ENCODE peak calls at places on chromosomes 2 and 18, in eight cellular contexts. K, H, Q, O, B, R, P and U are unnamed samples.

GRCh38 chr18:25236736-25237135 is 115.2 kb downstream of the ZNF521 start:
- DNase-seq in O (no peak), P (no peak), B (no peak), H (no peak), R (no peak), K (no peak), Q (no peak), U (no peak)

GRCh38 chr2:29811378-29811777 is 110.0 kb downstream of the ALK start:
- DNase-seq in R (no peak), H (no peak), K (no peak), O (no peak), P (no peak), B (no peak), Q (no peak), U (no peak)

GRCh38 chr2:167928434-167928833 is 319.0 kb downstream of the STK39 start:
- DNase-seq in Q (no peak), O (no peak), B (no peak), H (no peak), P (no peak), R (no peak), K (no peak), U (no peak)

GRCh38 chr18:57655740-57656139 is 34.1 kb upstream of the NARS1 start:
- DNase-seq in B (no peak), Q (no peak), O (no peak), R (no peak), K (no peak), H (no peak), P (no peak), U (no peak)

GRCh38 chr2:134988994-134989605 is 58.1 kb downstream of the MAP3K19 start:
- DNase-seq in H (no peak), P (no peak), K (no peak), B (peak; percentile 40), R (no peak), O (no peak), Q (no peak), U (no peak)

GRCh38 chr18:75472906-75473305 is 45.4 kb upstream of the SMIM21 start:
- DNase-seq in H (no peak), P (no peak), K (no peak), B (no peak), R (no peak), Q (no peak), O (no peak), U (no peak)

GRCh38 chr2:180033993-180034894 is 27.1 kb upstream of the CWC22 start:
- DNase-seq in P (no peak), K (peak; percentile 34), B (no peak), O (no peak), H (peak; percentile 9), Q (no peak), R (no peak), U (no peak)

GRCh38 chr18:9792565-9793226 is 84.6 kb downstream of the RAB31 start:
- DNase-seq in B (peak; percentile 27), P (no peak), R (no peak), Q (peak; percentile 46), H (no peak), K (peak; percentile 52), O (no peak), U (no peak)

GRCh38 chr2:227853765-227854271 is 17.6 kb upstream of the DAW1 start:
- DNase-seq in R (no peak), P (no peak), O (no peak), Q (no peak), H (no peak), K (no peak), B (no peak), U (no peak)

GRCh38 chr2:171334171-171334570 is 99.6 kb downstream of the METTL8 start:
- DNase-seq in Q (no peak), K (no peak), P (no peak), H (no peak), O (no peak), B (no peak), R (no peak), U (no peak)

GRCh38 chr18:28581503-28582169 is 404.7 kb upstream of the CDH2 start:
- DNase-seq in R (no peak), Q (no peak), O (no peak), K (no peak), B (no peak), H (peak; percentile 5), P (no peak), U (no peak)

GRCh38 chr2:41698787-41699422 is 348.9 kb upstream of the PKDCC start:
- DNase-seq in H (peak; percentile 45), O (peak; percentile 58), B (peak; percentile 33), R (no peak), P (no peak), Q (peak; percentile 32), K (peak; percentile 76), U (no peak)

GRCh38 chr18:32289480-32290075 is 99.7 kb downstream of the MEP1B start:
- DNase-seq in P (no peak), B (peak; percentile 58), R (peak; percentile 42), K (peak; percentile 47), O (no peak), Q (peak; percentile 46), H (peak; percentile 36), U (peak; percentile 14)

GRCh38 chr2:198004921-198005829 is 200.8 kb downstream of the PLCL1 start:
- DNase-seq in H (no peak), B (no peak), Q (no peak), O (no peak), K (no peak), R (no peak), P (no peak), U (no peak)

GRCh38 chr2:5664197-5664728 is 27.9 kb upstream of the SOX11 start:
- DNase-seq in P (no peak), Q (no peak), H (no peak), R (no peak), O (no peak), K (no peak), B (no peak), U (no peak)

GRCh38 chr2:5661362-5661761 is 30.8 kb upstream of the SOX11 start:
- DNase-seq in P (no peak), O (no peak), R (no peak), Q (peak; percentile 50), H (no peak), B (no peak), K (no peak), U (no peak)

GRCh38 chr2:5668682-5669267 is 23.4 kb upstream of the SOX11 start:
- DNase-seq in Q (peak; percentile 69), R (no peak), P (no peak), B (no peak), O (no peak), K (no peak), H (no peak), U (no peak)

GRCh38 chr2:5666798-5667197 is 25.4 kb upstream of the SOX11 start:
- DNase-seq in Q (peak; percentile 40), P (no peak), O (no peak), K (no peak), H (no peak), R (no peak), B (no peak), U (no peak)

GRCh38 chr2:5665066-5665465 is 27.1 kb upstream of the SOX11 start:
- DNase-seq in R (no peak), B (no peak), K (no peak), P (no peak), O (no peak), Q (no peak), H (no peak), U (no peak)
- H3K27ac ChIP-seq in R (no peak overlapping the region), B (no peak overlapping the region), K (no peak overlapping the region), P (no peak overlapping the region), O (no peak overlapping the region), Q (no peak overlapping the region), H (no peak overlapping the region), U (no peak overlapping the region)

DNA sequence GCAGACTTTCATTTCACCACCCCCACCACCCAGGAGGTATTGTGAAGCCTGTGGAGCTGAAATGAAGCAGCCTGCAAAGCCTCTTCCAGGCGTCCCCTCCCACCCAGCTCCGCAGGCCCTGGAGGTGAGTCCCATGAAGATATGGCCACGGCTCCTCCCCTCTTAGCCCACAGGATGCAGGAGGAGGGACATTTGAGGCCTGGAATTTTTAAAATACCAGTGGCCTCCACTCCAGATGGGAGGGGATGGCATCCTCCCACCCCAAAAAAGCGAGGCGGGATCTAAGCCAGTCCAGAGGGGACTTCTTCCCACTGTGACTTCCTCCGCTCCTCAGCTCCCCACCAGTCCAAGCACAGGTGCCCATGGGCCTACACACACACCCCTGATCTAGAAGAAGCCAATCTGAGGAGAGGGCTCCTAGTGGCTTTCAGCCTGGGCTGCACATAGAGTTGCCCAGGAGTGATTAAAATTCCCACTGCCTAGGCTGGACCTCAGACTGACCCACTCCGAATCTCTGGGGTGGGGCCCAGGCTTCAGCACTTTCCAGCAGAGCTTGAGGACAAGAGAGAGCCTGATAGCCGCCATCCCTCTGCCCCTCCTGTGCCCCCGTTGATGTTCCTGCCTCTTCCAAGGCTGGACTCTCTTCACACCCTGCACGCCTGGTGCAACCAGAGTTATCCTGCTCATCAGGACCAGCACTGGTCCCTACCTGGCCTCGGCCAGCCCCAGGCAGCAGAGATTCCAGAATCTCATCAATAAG is 206.9 kb downstream of the TNS1 start:
- DNase-seq in P (no peak), R (no peak), H (no peak), K (no peak), B (no peak), Q (no peak), O (no peak), U (no peak)
- H3K27ac ChIP-seq in P (peak overlapping the region; percentile 21), R (peak overlapping the region; percentile 73), H (no peak overlapping the region), K (no peak overlapping the region), B (no peak overlapping the region), Q (no peak overlapping the region), O (no peak overlapping the region), U (no peak overlapping the region)

GRCh38 chr18:49843778-49844625 is 30.7 kb upstream of the ACAA2 start:
- DNase-seq in Q (no peak), O (no peak), P (no peak), K (no peak), R (no peak), H (no peak), B (no peak), U (no peak)
- H3K27ac ChIP-seq in Q (no peak overlapping the region), O (no peak overlapping the region), P (no peak overlapping the region), K (no peak overlapping the region), R (no peak overlapping the region), H (no peak overlapping the region), B (no peak overlapping the region), U (no peak overlapping the region)

GRCh38 chr18:23584019-23584970 is 2.0 kb downstream of the NPC1 start:
- DNase-seq in K (no peak), Q (no peak), B (no peak), R (no peak), H (no peak), O (no peak), P (no peak), U (no peak)
- H3K27ac ChIP-seq in K (no peak overlapping the region), Q (no peak overlapping the region), B (peak overlapping the region; percentile 98), R (no peak overlapping the region), H (no peak overlapping the region), O (peak overlapping the region; percentile 99), P (peak overlapping the region; percentile 63), U (peak overlapping the region; percentile 96)